ENCODE peak calls at places on chromosomes 13 and 19, in nine cellular contexts. One of them, this sample, is unnamed.

GRCh38 chr13:92640936-92641335 is 585.7 kb upstream of the GPC6 start:
- DNase-seq in osteoblast: no peak
- DNase-seq in mesothelial cell of epicardium: no peak
- DNase-seq in testis: no peak
- DNase-seq in AG10803: no peak
- DNase-seq in stomach: no peak
- DNase-seq in left ventricle myocardium inferior: no peak
- DNase-seq in CD8-positive, alpha-beta T cell: no peak
- DNase-seq in prostate gland: no peak
- DNase-seq in this sample: no peak

GRCh38 chr19:1811942-1812425 is at the start of gene ATP8B3:
- DNase-seq in AG10803: no peak
- DNase-seq in prostate gland: no peak
- DNase-seq in left ventricle myocardium inferior: no peak
- DNase-seq in CD8-positive, alpha-beta T cell: no peak
- DNase-seq in osteoblast: no peak
- DNase-seq in mesothelial cell of epicardium: no peak
- DNase-seq in testis: no peak
- DNase-seq in stomach: peak; percentile 84
- DNase-seq in this sample: no peak

GRCh38 chr13:45792827-45793303 is 58.7 kb downstream of the SIAH3 start:
- DNase-seq in mesothelial cell of epicardium: no peak
- DNase-seq in left ventricle myocardium inferior: no peak
- DNase-seq in testis: no peak
- DNase-seq in AG10803: no peak
- DNase-seq in prostate gland: no peak
- DNase-seq in CD8-positive, alpha-beta T cell: no peak
- DNase-seq in osteoblast: no peak
- DNase-seq in stomach: peak; percentile 27
- DNase-seq in this sample: no peak

GRCh38 chr19:41166888-41167804 is 25.9 kb upstream of the CYP2S1 start:
- DNase-seq in AG10803: no peak
- DNase-seq in testis: no peak
- DNase-seq in stomach: peak; percentile 79
- DNase-seq in osteoblast: no peak
- DNase-seq in mesothelial cell of epicardium: no peak
- DNase-seq in left ventricle myocardium inferior: no peak
- DNase-seq in prostate gland: no peak
- DNase-seq in CD8-positive, alpha-beta T cell: no peak
- DNase-seq in this sample: no peak

GRCh38 chr13:47064381-47064780 is 167.5 kb upstream of the HTR2A start:
- DNase-seq in AG10803: no peak
- DNase-seq in prostate gland: no peak
- DNase-seq in mesothelial cell of epicardium: no peak
- DNase-seq in stomach: no peak
- DNase-seq in left ventricle myocardium inferior: no peak
- DNase-seq in testis: no peak
- DNase-seq in osteoblast: no peak
- DNase-seq in CD8-positive, alpha-beta T cell: no peak
- DNase-seq in this sample: no peak

GRCh38 chr13:35144496-35144895 is 202.4 kb downstream of the NBEA start:
- DNase-seq in prostate gland: no peak
- DNase-seq in testis: no peak
- DNase-seq in osteoblast: peak; percentile 29
- DNase-seq in mesothelial cell of epicardium: no peak
- DNase-seq in stomach: no peak
- DNase-seq in AG10803: no peak
- DNase-seq in CD8-positive, alpha-beta T cell: no peak
- DNase-seq in left ventricle myocardium inferior: no peak
- DNase-seq in this sample: no peak

GRCh38 chr19:49109051-49109450 is 5.1 kb upstream of the LIN7B start:
- DNase-seq in prostate gland: no peak
- DNase-seq in stomach: no peak
- DNase-seq in AG10803: no peak
- DNase-seq in CD8-positive, alpha-beta T cell: no peak
- DNase-seq in left ventricle myocardium inferior: no peak
- DNase-seq in osteoblast: no peak
- DNase-seq in testis: no peak
- DNase-seq in mesothelial cell of epicardium: no peak
- DNase-seq in this sample: no peak

GRCh38 chr13:110308377-110309158 is 1.5 kb downstream of the COL4A2 start:
- DNase-seq in testis: peak; percentile 46
- DNase-seq in prostate gland: no peak
- DNase-seq in stomach: no peak
- DNase-seq in left ventricle myocardium inferior: no peak
- DNase-seq in mesothelial cell of epicardium: no peak
- DNase-seq in AG10803: peak; percentile 67
- DNase-seq in CD8-positive, alpha-beta T cell: no peak
- DNase-seq in osteoblast: peak; percentile 89
- DNase-seq in this sample: peak; percentile 50

GRCh38 chr19:41753936-41754529 is 1.3 kb upstream of the CEACAM6 start:
- DNase-seq in prostate gland: peak; percentile 50
- DNase-seq in CD8-positive, alpha-beta T cell: peak; percentile 72
- DNase-seq in mesothelial cell of epicardium: no peak
- DNase-seq in osteoblast: no peak
- DNase-seq in testis: peak; percentile 73
- DNase-seq in stomach: peak; percentile 75
- DNase-seq in AG10803: peak; percentile 8
- DNase-seq in left ventricle myocardium inferior: no peak
- DNase-seq in this sample: peak; percentile 33

GRCh38 chr19:10766681-10767201 is 48.9 kb downstream of the DNM2 start:
- DNase-seq in osteoblast: peak; percentile 83
- DNase-seq in testis: peak; percentile 73
- DNase-seq in CD8-positive, alpha-beta T cell: no peak
- DNase-seq in prostate gland: no peak
- DNase-seq in mesothelial cell of epicardium: no peak
- DNase-seq in left ventricle myocardium inferior: peak; percentile 49
- DNase-seq in stomach: peak; percentile 68
- DNase-seq in AG10803: peak; percentile 34
- DNase-seq in this sample: no peak

GRCh38 chr19:49614096-49614857 is 23.3 kb downstream of the PRR12 start:
- DNase-seq in AG10803: peak; percentile 74
- DNase-seq in left ventricle myocardium inferior: no peak
- DNase-seq in stomach: no peak
- DNase-seq in testis: no peak
- DNase-seq in osteoblast: peak; percentile 98
- DNase-seq in prostate gland: no peak
- DNase-seq in mesothelial cell of epicardium: no peak
- DNase-seq in CD8-positive, alpha-beta T cell: no peak
- DNase-seq in this sample: no peak

GRCh38 chr19:49953376-49953775 is 7.6 kb downstream of the SIGLEC11 start:
- DNase-seq in osteoblast: no peak
- DNase-seq in left ventricle myocardium inferior: no peak
- DNase-seq in AG10803: no peak
- DNase-seq in stomach: no peak
- DNase-seq in mesothelial cell of epicardium: no peak
- DNase-seq in prostate gland: no peak
- DNase-seq in testis: no peak
- DNase-seq in CD8-positive, alpha-beta T cell: no peak
- DNase-seq in this sample: no peak

GRCh38 chr19:50331187-50332013 is 2.2 kb upstream of the KCNC3 start:
- DNase-seq in stomach: no peak
- DNase-seq in prostate gland: no peak
- DNase-seq in mesothelial cell of epicardium: no peak
- DNase-seq in AG10803: no peak
- DNase-seq in testis: no peak
- DNase-seq in CD8-positive, alpha-beta T cell: no peak
- DNase-seq in left ventricle myocardium inferior: no peak
- DNase-seq in osteoblast: peak; percentile 73
- DNase-seq in this sample: no peak

GRCh38 chr13:50894042-50894441 is 15.5 kb upstream of the RNASEH2B start:
- DNase-seq in CD8-positive, alpha-beta T cell: no peak
- DNase-seq in testis: no peak
- DNase-seq in mesothelial cell of epicardium: no peak
- DNase-seq in osteoblast: no peak
- DNase-seq in AG10803: no peak
- DNase-seq in stomach: no peak
- DNase-seq in prostate gland: no peak
- DNase-seq in left ventricle myocardium inferior: no peak
- DNase-seq in this sample: no peak

GRCh38 chr19:48950830-48951519 is 3.7 kb upstream of the BAX start:
- DNase-seq in prostate gland: no peak
- DNase-seq in mesothelial cell of epicardium: no peak
- DNase-seq in osteoblast: peak; percentile 61
- DNase-seq in AG10803: no peak
- DNase-seq in left ventricle myocardium inferior: no peak
- DNase-seq in stomach: no peak
- DNase-seq in CD8-positive, alpha-beta T cell: no peak
- DNase-seq in testis: no peak
- DNase-seq in this sample: no peak

GRCh38 chr13:27975579-27976361 is 6.7 kb upstream of the CDX2 start:
- DNase-seq in testis: no peak
- DNase-seq in left ventricle myocardium inferior: no peak
- DNase-seq in stomach: peak; percentile 24
- DNase-seq in mesothelial cell of epicardium: no peak
- DNase-seq in CD8-positive, alpha-beta T cell: no peak
- DNase-seq in AG10803: no peak
- DNase-seq in prostate gland: no peak
- DNase-seq in osteoblast: peak; percentile 63
- DNase-seq in this sample: no peak

GRCh38 chr13:28609936-28610335 is 49.0 kb upstream of the POMP start:
- DNase-seq in CD8-positive, alpha-beta T cell: no peak
- DNase-seq in mesothelial cell of epicardium: no peak
- DNase-seq in stomach: no peak
- DNase-seq in osteoblast: no peak
- DNase-seq in left ventricle myocardium inferior: no peak
- DNase-seq in AG10803: peak; percentile 69
- DNase-seq in prostate gland: no peak
- DNase-seq in testis: no peak
- DNase-seq in this sample: no peak

GRCh38 chr19:39070888-39071287 is 13.3 kb upstream of the ACP7 start:
- DNase-seq in prostate gland: no peak
- DNase-seq in testis: no peak
- DNase-seq in left ventricle myocardium inferior: no peak
- DNase-seq in AG10803: no peak
- DNase-seq in stomach: no peak
- DNase-seq in CD8-positive, alpha-beta T cell: no peak
- DNase-seq in mesothelial cell of epicardium: no peak
- DNase-seq in osteoblast: peak; percentile 78
- DNase-seq in this sample: no peak

GRCh38 chr13:105990256-105990958 is 545.1 kb downstream of the EFNB2 start:
- DNase-seq in mesothelial cell of epicardium: no peak
- DNase-seq in osteoblast: peak; percentile 36
- DNase-seq in AG10803: peak; percentile 23
- DNase-seq in left ventricle myocardium inferior: no peak
- DNase-seq in testis: no peak
- DNase-seq in CD8-positive, alpha-beta T cell: no peak
- DNase-seq in stomach: no peak
- DNase-seq in prostate gland: no peak
- DNase-seq in this sample: no peak

GRCh38 chr13:27921961-27922910 is 2.4 kb downstream of the PDX1 start:
- DNase-seq in osteoblast: peak; percentile 79
- DNase-seq in mesothelial cell of epicardium: no peak
- DNase-seq in stomach: no peak
- DNase-seq in prostate gland: no peak
- DNase-seq in left ventricle myocardium inferior: no peak
- DNase-seq in AG10803: no peak
- DNase-seq in testis: no peak
- DNase-seq in CD8-positive, alpha-beta T cell: no peak
- DNase-seq in this sample: no peak

GRCh38 chr13:32666990-32667571 is 80.8 kb downstream of the PDS5B start:
- DNase-seq in testis: no peak
- DNase-seq in left ventricle myocardium inferior: no peak
- DNase-seq in prostate gland: no peak
- DNase-seq in CD8-positive, alpha-beta T cell: no peak
- DNase-seq in mesothelial cell of epicardium: no peak
- DNase-seq in osteoblast: no peak
- DNase-seq in stomach: no peak
- DNase-seq in AG10803: no peak
- DNase-seq in this sample: no peak
- TF ChIP-seq CTCF in testis: no peak
- TF ChIP-seq CTCF in left ventricle myocardium inferior: no peak
- TF ChIP-seq CTCF in prostate gland: no peak
- TF ChIP-seq CTCF in CD8-positive, alpha-beta T cell: no peak
- TF ChIP-seq CTCF in mesothelial cell of epicardium: no peak
- TF ChIP-seq CTCF in osteoblast: no peak
- TF ChIP-seq CTCF in stomach: no peak
- TF ChIP-seq CTCF in AG10803: no peak
- TF ChIP-seq CTCF in this sample: no peak

GRCh38 chr13:72565893-72566292 is 161.5 kb downstream of the MZT1 start:
- DNase-seq in prostate gland: no peak
- DNase-seq in stomach: no peak
- DNase-seq in CD8-positive, alpha-beta T cell: no peak
- DNase-seq in AG10803: peak; percentile 12
- DNase-seq in osteoblast: no peak
- DNase-seq in left ventricle myocardium inferior: no peak
- DNase-seq in testis: no peak
- DNase-seq in mesothelial cell of epicardium: no peak
- DNase-seq in this sample: no peak
- TF ChIP-seq CTCF in prostate gland: peak; percentile 38
- TF ChIP-seq CTCF in stomach: no peak
- TF ChIP-seq CTCF in CD8-positive, alpha-beta T cell: no peak
- TF ChIP-seq CTCF in AG10803: peak; percentile 58
- TF ChIP-seq CTCF in osteoblast: peak; percentile 47
- TF ChIP-seq CTCF in left ventricle myocardium inferior: peak; percentile 56
- TF ChIP-seq CTCF in testis: peak; percentile 66
- TF ChIP-seq CTCF in mesothelial cell of epicardium: peak; percentile 77
- TF ChIP-seq CTCF in this sample: peak; percentile 89

GRCh38 chr13:78689011-78689410 is 30.1 kb upstream of the OBI1 start:
- DNase-seq in testis: no peak
- DNase-seq in CD8-positive, alpha-beta T cell: no peak
- DNase-seq in mesothelial cell of epicardium: no peak
- DNase-seq in AG10803: no peak
- DNase-seq in osteoblast: no peak
- DNase-seq in prostate gland: no peak
- DNase-seq in stomach: no peak
- DNase-seq in left ventricle myocardium inferior: no peak
- DNase-seq in this sample: no peak
- TF ChIP-seq CTCF in testis: no peak
- TF ChIP-seq CTCF in CD8-positive, alpha-beta T cell: no peak
- TF ChIP-seq CTCF in mesothelial cell of epicardium: no peak
- TF ChIP-seq CTCF in AG10803: no peak
- TF ChIP-seq CTCF in osteoblast: no peak
- TF ChIP-seq CTCF in prostate gland: no peak
- TF ChIP-seq CTCF in stomach: no peak
- TF ChIP-seq CTCF in left ventricle myocardium inferior: peak; percentile 55
- TF ChIP-seq CTCF in this sample: no peak

DNA sequence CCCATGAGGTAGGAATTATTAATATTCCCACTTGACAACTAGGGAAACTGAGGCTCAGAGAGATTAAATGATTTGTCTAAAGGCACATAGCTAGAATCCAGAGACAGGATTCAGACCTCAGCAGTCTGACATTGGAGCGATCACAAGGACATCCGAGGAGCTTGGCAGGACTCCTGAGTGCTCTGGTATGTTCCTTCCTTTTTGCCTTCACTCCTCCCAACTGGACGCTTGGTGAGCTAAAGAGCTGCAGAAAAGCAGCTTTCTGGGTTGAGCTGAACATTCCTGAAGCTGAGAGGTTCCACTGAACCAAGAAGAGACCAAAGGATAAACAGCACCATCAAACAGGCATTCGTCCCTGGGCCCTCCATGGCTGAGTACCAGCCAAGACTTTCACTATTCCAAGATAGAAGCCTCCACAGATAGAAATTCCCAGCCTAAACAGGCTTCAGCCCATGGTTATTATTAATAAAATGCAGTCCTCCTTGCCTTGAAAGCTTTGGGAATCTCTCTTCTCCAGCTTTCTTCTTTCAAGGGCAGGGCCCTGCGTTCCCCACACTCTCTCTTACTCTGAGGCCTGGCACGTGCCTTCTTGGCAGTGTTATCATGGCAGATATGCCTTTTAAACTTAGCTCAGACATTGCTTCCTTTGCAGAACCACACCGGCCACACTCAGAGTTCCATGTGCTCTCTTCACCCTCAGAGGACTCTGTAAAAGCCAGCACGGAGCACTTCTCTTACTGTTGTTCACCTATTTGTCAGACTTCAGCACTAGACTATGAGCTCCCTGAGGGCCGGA is 97.1 kb downstream of the CYSLTR2 start:
- DNase-seq in mesothelial cell of epicardium: no peak
- DNase-seq in testis: peak; percentile 71
- DNase-seq in left ventricle myocardium inferior: peak; percentile 48
- DNase-seq in prostate gland: no peak
- DNase-seq in CD8-positive, alpha-beta T cell: no peak
- DNase-seq in osteoblast: no peak
- DNase-seq in AG10803: peak; percentile 51
- DNase-seq in stomach: no peak
- DNase-seq in this sample: no peak
- TF ChIP-seq CTCF in mesothelial cell of epicardium: no peak
- TF ChIP-seq CTCF in testis: no peak
- TF ChIP-seq CTCF in left ventricle myocardium inferior: peak; percentile 28
- TF ChIP-seq CTCF in prostate gland: no peak
- TF ChIP-seq CTCF in CD8-positive, alpha-beta T cell: no peak
- TF ChIP-seq CTCF in osteoblast: peak; percentile 22
- TF ChIP-seq CTCF in AG10803: peak; percentile 43
- TF ChIP-seq CTCF in stomach: no peak
- TF ChIP-seq CTCF in this sample: no peak